ENCODE peak calls at places on chromosomes 3 and 15, in seven cellular contexts. U is left ventricle myocardium inferior; B is GM19239; S is caudate nucleus; P is heart left ventricle; A is left lobe of liver; E is activated CD8-positive, alpha-beta memory T cell treated with anti-CD3 and anti-CD28 coated beads, Interleukin-2, amount 50 U/mL, for 4 hours. K is an unnamed sample.

GRCh38 chr15:34271493-34271892 is 46.7 kb downstream of the EMC4 start:
- DNase-seq in P (no peak), E (no peak), S (no peak), A (no peak), U (no peak), B (no peak), K (peak)

GRCh38 chr3:108322352-108322751 is 26.0 kb downstream of the HHLA2 start:
- DNase-seq in S (no peak), A (no peak), P (no peak), B (no peak), U (no peak), E (peak), K (no peak)

GRCh38 chr3:118089563-118089962 is 945.1 kb downstream of the IGSF11 start:
- DNase-seq in A (no peak), B (no peak), P (no peak), E (no peak), U (no peak), S (no peak), K (no peak)

GRCh38 chr15:72382146-72382545 is 6.3 kb upstream of the HEXA start:
- DNase-seq in S (no peak), U (no peak), B (no peak), A (no peak), P (no peak), E (no peak), K (no peak)

GRCh38 chr3:11542551-11542950 is 101.2 kb downstream of the VGLL4 start:
- DNase-seq in B (no peak), S (no peak), U (no peak), E (no peak), P (no peak), A (no peak), K (no peak)

GRCh38 chr15:89088605-89089315 is 504 bp downstream of the ABHD2 start:
- DNase-seq in P (peak), S (no peak), B (no peak), A (peak), U (peak), E (no peak), K (no peak)

GRCh38 chr3:169227911-169228310 is 435.6 kb downstream of the MECOM start:
- DNase-seq in E (no peak), S (no peak), U (no peak), P (no peak), B (no peak), A (no peak), K (no peak)

GRCh38 chr3:104198136-104198535 is 1168.6 kb upstream of the ALCAM start:
- DNase-seq in A (no peak), P (no peak), B (no peak), E (no peak), U (no peak), S (no peak), K (no peak)

GRCh38 chr3:126850370-126851085 is 132.4 kb upstream of the PLXNA1 start:
- DNase-seq in B (no peak), S (no peak), A (peak), E (no peak), U (peak), P (peak), K (no peak)

GRCh38 chr3:57161131-57161538 is 4.0 kb downstream of the IL17RD start:
- DNase-seq in P (no peak), E (no peak), B (no peak), U (no peak), A (no peak), S (no peak), K (no peak)

K was measured in uterus.